ENCODE peak calls at places on chromosomes 2 and 18, in four cellular contexts. Z is OCI-LY7, K is BE2C, D is HFFc6. C is an unnamed sample.

GRCh38 chr2:120419955-120420354 is 74.0 kb downstream of the INHBB start:
- DNase-seq in Z (no peak), D (no peak), K (no peak), C (no peak)

GRCh38 chr2:60423066-60423465 is 130.4 kb downstream of the BCL11A start:
- DNase-seq in Z (no peak), D (no peak), K (peak; percentile 27), C (no peak)

GRCh38 chr2:136765256-136765735 is at the start of gene THSD7B:
- DNase-seq in K (no peak), D (no peak), Z (no peak), C (no peak)

GRCh38 chr18:12076424-12077140 is 17.1 kb upstream of the ANKRD62 start:
- DNase-seq in Z (no peak), K (no peak), D (no peak), C (peak; percentile 55)

GRCh38 chr2:42928692-42929576 is 136.6 kb upstream of the HAAO start:
- DNase-seq in K (peak; percentile 40), D (no peak), Z (peak; percentile 42), C (no peak)

GRCh38 chr2:1704606-1705556 is 39.4 kb downstream of the PXDN start:
- DNase-seq in Z (no peak), D (no peak), K (peak; percentile 25), C (no peak)

GRCh38 chr2:238493880-238494572 is 67.3 kb downstream of the ASB1 start:
- DNase-seq in Z (peak; percentile 56), K (no peak), D (no peak), C (no peak)

GRCh38 chr18:51017140-51017874 is 12.7 kb upstream of the SMAD4 start:
- DNase-seq in K (no peak), D (no peak), Z (no peak), C (no peak)

DNA sequence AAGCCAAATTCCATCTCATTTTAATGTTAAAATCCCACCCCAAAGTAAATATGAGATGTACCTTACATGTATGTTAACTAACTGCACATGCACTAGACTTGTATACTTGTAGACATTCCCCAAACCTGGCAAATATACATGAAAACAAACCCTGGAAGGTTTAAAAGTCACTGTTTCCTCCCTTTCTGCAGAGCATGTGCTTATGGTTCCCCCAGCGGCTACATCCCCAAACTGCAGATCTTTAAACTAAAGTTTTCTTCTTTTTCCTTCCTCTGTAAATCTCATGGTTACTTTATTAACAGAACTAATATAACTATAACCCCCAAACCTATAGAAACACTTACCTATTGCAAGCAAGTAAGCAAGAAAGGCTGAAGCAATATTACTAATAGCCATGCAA is 731.5 kb downstream of the LRP1B start:
- DNase-seq in D (no peak), Z (peak; percentile 1), K (no peak), C (no peak)
- TF ChIP-seq CTCF in D (no peak), Z (peak; percentile 59), K (no peak), C (no peak)

DNA sequence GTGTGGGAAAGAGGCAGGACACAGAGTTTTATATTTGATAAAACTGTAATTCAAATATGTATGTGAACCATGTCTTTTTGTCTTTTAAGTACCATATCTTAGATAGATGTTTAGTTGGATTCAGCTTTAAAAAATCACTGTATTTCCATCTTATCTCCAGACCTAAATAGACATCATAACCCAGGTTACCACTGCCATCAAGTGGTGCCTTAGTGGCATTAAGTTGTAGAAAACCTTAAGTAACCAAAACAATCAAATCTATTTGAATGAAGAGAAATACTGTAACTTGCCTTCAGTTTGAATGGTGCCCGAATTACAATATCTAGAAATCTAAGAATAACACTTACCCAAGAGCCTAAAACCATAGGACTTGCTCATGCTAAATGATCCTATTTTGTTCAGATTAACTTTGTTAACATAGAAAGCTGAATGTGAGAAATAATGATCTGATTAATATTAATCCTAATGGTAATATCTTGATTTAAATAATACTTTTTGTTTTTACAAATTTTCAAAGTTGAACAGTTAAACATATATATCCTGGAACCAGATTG is 92.5 kb upstream of the MAP2 start:
- DNase-seq in Z (peak; percentile 6), D (peak; percentile 33), K (peak; percentile 14), C (no peak)
- TF ChIP-seq CTCF in Z (peak; percentile 61), D (peak; percentile 73), K (peak; percentile 66), C (no peak)

GRCh38 chr18:44681039-44681595 is 429 bp downstream of the SETBP1 start:
- DNase-seq in K (no peak), Z (peak; percentile 1), D (no peak), C (peak; percentile 38)

GRCh38 chr18:44679912-44680270 is 797 bp upstream of the SETBP1 start:
- DNase-seq in Z (peak; percentile 52), D (no peak), K (peak; percentile 61), C (peak; percentile 65)

GRCh38 chr18:44679056-44679911 is 1.4 kb upstream of the SETBP1 start:
- DNase-seq in D (peak; percentile 76), Z (peak; percentile 81), K (peak; percentile 74), C (peak; percentile 87)

GRCh38 chr18:44681611-44682010 is 923 bp downstream of the SETBP1 start:
- DNase-seq in K (no peak), Z (no peak), D (no peak), C (no peak)

GRCh38 chr18:44680271-44681038 is at the start of gene SETBP1:
- DNase-seq in D (no peak), K (peak; percentile 77), Z (peak; percentile 45), C (peak; percentile 72)
- TF ChIP-seq CTCF in D (no peak), K (no peak), Z (no peak), C (no peak)

GRCh38 chr18:72648079-72648478 is 103.9 kb upstream of the CBLN2 start:
- DNase-seq in D (no peak), K (no peak), Z (no peak), C (no peak)
- TF ChIP-seq CTCF in D (no peak), K (no peak), Z (no peak), C (no peak)

DNA sequence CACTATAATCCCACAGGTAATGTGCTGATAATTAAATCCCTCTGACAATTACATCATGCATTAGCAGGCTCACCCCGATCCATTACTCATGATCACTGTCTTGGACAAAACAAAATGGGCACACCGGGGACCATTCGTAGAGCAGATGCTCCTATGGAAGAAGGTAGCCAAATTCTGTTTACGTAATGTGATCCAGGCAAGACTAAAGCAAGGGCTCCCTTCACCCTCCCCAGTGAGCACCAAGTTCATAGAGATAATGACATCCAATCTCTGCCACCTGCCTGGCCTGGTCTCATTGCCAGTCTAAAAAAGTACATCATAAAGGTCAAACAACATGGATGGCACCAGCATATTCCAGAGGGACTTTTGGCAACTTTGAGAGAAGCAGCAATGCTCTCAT is 657.0 kb upstream of the SOX11 start:
- DNase-seq in Z (no peak), K (no peak), D (no peak), C (no peak)
- TF ChIP-seq CTCF in Z (no peak), K (no peak), D (no peak), C (no peak)

GRCh38 chr18:52636536-52636935 is 296.5 kb downstream of the DCC start:
- DNase-seq in K (peak; percentile 12), Z (no peak), D (no peak), C (no peak)
- TF ChIP-seq CTCF in K (no peak), Z (peak; percentile 22), D (no peak), C (no peak)

GRCh38 chr2:64770781-64771334 is 117.1 kb upstream of the SERTAD2 start:
- DNase-seq in Z (no peak), D (peak; percentile 91), K (peak; percentile 12), C (no peak)
- TF ChIP-seq CTCF in Z (no peak), D (no peak), K (no peak), C (no peak)

GRCh38 chr2:85769236-85769986 is 15.6 kb downstream of the ATOH8 start:
- DNase-seq in Z (peak; percentile 19), K (peak; percentile 69), D (no peak), C (no peak)
- TF ChIP-seq CTCF in Z (peak; percentile 56), K (peak; percentile 53), D (peak; percentile 70), C (no peak)

GRCh38 chr2:144361742-144362141 is 158.2 kb downstream of the ZEB2 start:
- DNase-seq in D (no peak), K (no peak), Z (no peak), C (no peak)
- TF ChIP-seq CTCF in D (no peak), K (no peak), Z (no peak), C (no peak)

C was measured in GM13976.